ENCODE peak calls at places on chromosome 21, in seven cellular contexts. One of them, this sample, is unnamed.

GRCh38 chr21:45465611-45466329 is 60.8 kb downstream of the COL18A1 start:
- DNase-seq in right cardiac atrium: peak; percentile 13
- DNase-seq in hepatic stellate cell: no peak
- DNase-seq in Calu3: no peak
- DNase-seq in EH: no peak
- DNase-seq in NCI-H1436: no peak
- DNase-seq in RWPE1: no peak
- DNase-seq in this sample: no peak

GRCh38 chr21:44881586-44881939 is 8.1 kb upstream of the PTTG1IP start:
- DNase-seq in right cardiac atrium: no peak
- DNase-seq in hepatic stellate cell: no peak
- DNase-seq in Calu3: no peak
- DNase-seq in EH: no peak
- DNase-seq in NCI-H1436: no peak
- DNase-seq in RWPE1: no peak
- DNase-seq in this sample: no peak

GRCh38 chr21:37153935-37154350 is 80.9 kb downstream of the TTC3 start:
- DNase-seq in right cardiac atrium: peak; percentile 20
- DNase-seq in hepatic stellate cell: no peak
- DNase-seq in Calu3: no peak
- DNase-seq in EH: peak; percentile 29
- DNase-seq in NCI-H1436: no peak
- DNase-seq in RWPE1: no peak
- DNase-seq in this sample: no peak

GRCh38 chr21:37535672-37536071 is 169.1 kb downstream of the DYRK1A start:
- DNase-seq in right cardiac atrium: no peak
- DNase-seq in hepatic stellate cell: no peak
- DNase-seq in Calu3: no peak
- DNase-seq in EH: no peak
- DNase-seq in NCI-H1436: no peak
- DNase-seq in RWPE1: no peak
- DNase-seq in this sample: no peak

GRCh38 chr21:45022736-45023135 is 51.6 kb upstream of the ADARB1 start:
- DNase-seq in right cardiac atrium: no peak
- DNase-seq in hepatic stellate cell: no peak
- DNase-seq in Calu3: no peak
- DNase-seq in EH: no peak
- DNase-seq in NCI-H1436: no peak
- DNase-seq in RWPE1: no peak
- DNase-seq in this sample: no peak

GRCh38 chr21:41406340-41406739 is 19.7 kb upstream of the MX1 start:
- DNase-seq in right cardiac atrium: no peak
- DNase-seq in hepatic stellate cell: no peak
- DNase-seq in Calu3: no peak
- DNase-seq in EH: no peak
- DNase-seq in NCI-H1436: no peak
- DNase-seq in RWPE1: no peak
- DNase-seq in this sample: no peak

GRCh38 chr21:24671901-24672300 is 935.4 kb downstream of the MRPL39 start:
- DNase-seq in right cardiac atrium: no peak
- DNase-seq in hepatic stellate cell: no peak
- DNase-seq in Calu3: no peak
- DNase-seq in EH: no peak
- DNase-seq in NCI-H1436: no peak
- DNase-seq in RWPE1: no peak
- DNase-seq in this sample: no peak

GRCh38 chr21:35428927-35429326 is 379.8 kb upstream of the RUNX1 start:
- DNase-seq in right cardiac atrium: no peak
- DNase-seq in hepatic stellate cell: no peak
- DNase-seq in Calu3: no peak
- DNase-seq in EH: peak; percentile 14
- DNase-seq in NCI-H1436: no peak
- DNase-seq in RWPE1: no peak
- DNase-seq in this sample: no peak

GRCh38 chr21:32956257-32956656 is 69.5 kb upstream of the OLIG2 start:
- DNase-seq in right cardiac atrium: no peak
- DNase-seq in hepatic stellate cell: no peak
- DNase-seq in Calu3: no peak
- DNase-seq in EH: no peak
- DNase-seq in NCI-H1436: no peak
- DNase-seq in RWPE1: no peak
- DNase-seq in this sample: no peak

GRCh38 chr21:16113052-16113715 is 383.4 kb downstream of the USP25 start:
- DNase-seq in right cardiac atrium: no peak
- DNase-seq in hepatic stellate cell: no peak
- DNase-seq in Calu3: no peak
- DNase-seq in EH: peak; percentile 0
- DNase-seq in NCI-H1436: no peak
- DNase-seq in RWPE1: no peak
- DNase-seq in this sample: peak; percentile 18

This sample was measured in DMS79.